ENCODE peak calls at places on chromosomes 12 and 14, in five cellular contexts. V is A549, F is K562, M is H1, P is ovary. W is an unnamed sample. For H3K4me1, the result is how much of the 10 kb centered on the place peaks cover.

GRCh38 chr12:109858764-109859163 is 21.6 kb downstream of the GLTP start:
- DNase-seq in V (no peak), F (no peak), M (no peak), P (no peak), W (no peak)

GRCh38 chr14:56056031-56056430 is 62.2 kb upstream of the PELI2 start:
- DNase-seq in V (no peak), F (no peak), M (no peak), P (no peak), W (no peak)

GRCh38 chr14:99185436-99186068 is 86.4 kb downstream of the BCL11B start:
- DNase-seq in V (no peak), F (no peak), M (no peak), P (no peak), W (peak)

GRCh38 chr12:104433061-104433460 is 23.7 kb upstream of the CHST11 start:
- DNase-seq in V (no peak), F (no peak), M (no peak), P (no peak), W (no peak)

GRCh38 chr12:117640511-117640910 is 279.1 kb upstream of the NOS1 start:
- DNase-seq in V (no peak), F (no peak), M (no peak), P (no peak), W (no peak)

GRCh38 chr14:51648296-51648695 is 3.4 kb upstream of the FRMD6 start:
- DNase-seq in V (no peak), F (no peak), M (no peak), P (no peak), W (no peak)

GRCh38 chr12:19869413-19869812 is 430.1 kb downstream of the AEBP2 start:
- DNase-seq in V (no peak), F (no peak), M (no peak), P (no peak), W (no peak)

GRCh38 chr12:78584695-78585094 is 279.9 kb upstream of the SYT1 start:
- DNase-seq in V (no peak), F (no peak), M (peak), P (no peak), W (no peak)

GRCh38 chr12:26787125-26787495 is 45.9 kb downstream of the ITPR2 start:
- DNase-seq in V (no peak), F (no peak), M (no peak), P (no peak), W (no peak)

GRCh38 chr12:108315486-108316105 is 23.5 kb downstream of the CMKLR1 start:
- DNase-seq in V (no peak), F (no peak), M (no peak), P (no peak), W (no peak)

GRCh38 chr14:22512106-22512814 is 76.8 kb downstream of the DAD1 start:
- DNase-seq in V (no peak), F (no peak), M (no peak), P (no peak), W (no peak)

GRCh38 chr14:95068521-95068920 is 88.8 kb downstream of the DICER1 start:
- DNase-seq in V (no peak), F (no peak), M (no peak), P (no peak), W (peak)
- TF ChIP-seq EP300 in V (no peak), F (no peak), M (no peak), P (no peak), W (no peak)

GRCh38 chr12:49552899-49553298 is 14.1 kb downstream of the KCNH3 start:
- DNase-seq in V (no peak), F (no peak), M (no peak), P (no peak), W (no peak)
- H3K4me1 ChIP-seq in V (under half), F (under half), M (under half), P (under half), W (under half)

GRCh38 chr14:91509878-91510170 is 286 bp downstream of the PPP4R3A start:
- DNase-seq in V (no peak), F (no peak), M (no peak), P (no peak), W (no peak)

GRCh38 chr14:91511014-91511466 is 930 bp upstream of the PPP4R3A start:
- DNase-seq in V (peak), F (no peak), M (no peak), P (no peak), W (no peak)

GRCh38 chr14:91508105-91508504 is 2.0 kb downstream of the PPP4R3A start:
- DNase-seq in V (no peak), F (no peak), M (no peak), P (no peak), W (no peak)

GRCh38 chr14:91509083-91509877 is 830 bp downstream of the PPP4R3A start:
- DNase-seq in V (peak), F (peak), M (no peak), P (peak), W (no peak)

GRCh38 chr14:91510171-91511013 is at the start of gene PPP4R3A:
- DNase-seq in V (peak), F (peak), M (peak), P (peak), W (peak)
- TF ChIP-seq EP300 in V (no peak), F (peak), M (no peak), P (peak), W (peak)

GRCh38 chr14:74843653-74844052 is 32.3 kb downstream of the PROX2 start:
- DNase-seq in V (no peak), F (no peak), M (no peak), P (no peak), W (no peak)
- H3K4me1 ChIP-seq in V (under half), F (under half), M (under half), P (under half), W (under half)

GRCh38 chr12:50659690-50660424 is 104.0 kb upstream of the ATF1 start:
- DNase-seq in V (no peak), F (no peak), M (no peak), P (no peak), W (no peak)

GRCh38 chr12:50659260-50659659 is 104.6 kb upstream of the ATF1 start:
- DNase-seq in V (no peak), F (no peak), M (no peak), P (no peak), W (no peak)

GRCh38 chr12:50662121-50662480 is 101.8 kb upstream of the ATF1 start:
- DNase-seq in V (no peak), F (no peak), M (no peak), P (no peak), W (no peak)

GRCh38 chr12:50660425-50660822 is 103.5 kb upstream of the ATF1 start:
- DNase-seq in V (no peak), F (no peak), M (no peak), P (no peak), W (no peak)

DNA sequence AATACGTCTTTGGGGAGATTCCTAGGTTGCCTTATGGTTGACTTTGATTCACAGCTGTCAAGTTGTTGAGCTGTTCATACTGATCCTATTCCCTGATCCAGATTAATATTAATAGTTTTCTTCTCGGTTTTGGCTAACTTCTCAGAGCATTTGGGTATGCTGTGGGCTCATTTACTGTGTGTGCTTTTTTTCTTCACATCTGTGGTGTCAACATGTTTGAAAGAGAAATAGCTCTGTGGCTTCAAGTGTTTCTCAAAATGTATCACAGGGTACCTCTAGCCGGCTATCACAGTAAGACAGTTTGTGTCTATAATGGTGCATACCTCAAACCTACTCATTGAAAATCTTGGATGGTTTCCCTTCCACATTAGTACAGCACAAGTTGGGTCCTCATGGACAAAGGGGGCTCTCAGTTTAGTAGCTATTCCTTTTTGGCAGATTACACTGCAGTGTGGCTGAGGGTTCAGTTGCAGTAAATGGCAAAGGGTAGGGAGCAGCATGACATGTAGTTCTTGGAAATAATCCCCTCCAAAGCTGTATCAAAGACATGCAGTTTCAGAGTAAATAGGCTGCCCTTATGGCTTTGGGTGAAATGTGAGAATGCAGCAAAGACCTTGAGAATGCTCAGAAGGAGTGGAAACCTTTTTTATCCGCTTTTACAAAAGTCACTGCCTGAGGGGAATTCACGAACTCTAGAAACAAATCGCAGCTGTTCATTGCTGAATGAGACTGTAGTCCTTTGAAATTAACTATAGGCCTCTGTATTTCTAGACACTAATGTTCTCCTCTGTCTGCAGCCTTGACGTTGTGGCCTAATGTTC is 102.4 kb upstream of the ATF1 start:
- DNase-seq in V (no peak), F (no peak), M (no peak), P (no peak), W (no peak)
- TF ChIP-seq EP300 in V (no peak), F (no peak), M (no peak), P (no peak), W (no peak)

GRCh38 chr12:99960312-99960711 is 24.4 kb downstream of the ANKS1B start:
- DNase-seq in V (no peak), F (no peak), M (no peak), P (no peak), W (no peak)
- H3K4me1 ChIP-seq in V (under half), F (under half), M (under half), P (under half), W (under half)

DNA sequence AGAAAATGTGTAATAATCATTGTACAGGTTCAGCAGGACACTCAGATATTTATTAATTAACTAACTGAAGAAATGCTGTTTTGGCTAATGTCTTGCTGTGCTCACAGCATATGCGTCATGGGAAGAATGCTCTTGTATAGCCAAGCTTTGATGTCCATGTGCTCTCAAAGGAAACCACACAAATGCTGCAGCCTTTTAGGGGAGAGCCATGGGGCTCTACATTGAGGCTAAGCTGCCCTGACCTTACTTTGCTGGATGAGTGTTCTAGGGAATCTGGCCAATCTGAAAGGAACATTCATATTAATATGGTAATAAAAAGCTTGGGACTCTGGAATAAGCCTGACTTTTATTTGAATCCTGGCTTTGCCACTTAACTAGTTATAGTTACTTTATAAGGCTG is 9.5 kb upstream of the CRADD start:
- DNase-seq in V (no peak), F (no peak), M (no peak), P (no peak), W (no peak)
- TF ChIP-seq EP300 in V (no peak), F (no peak), M (no peak), P (no peak), W (no peak)

GRCh38 chr14:93041830-93042229 is 73.9 kb downstream of the ITPK1 start:
- DNase-seq in V (no peak), F (no peak), M (no peak), P (no peak), W (no peak)

GRCh38 chr14:93041002-93041401 is 74.7 kb downstream of the ITPK1 start:
- DNase-seq in V (no peak), F (no peak), M (no peak), P (no peak), W (no peak)

GRCh38 chr14:93042968-93043940 is 72.5 kb downstream of the ITPK1 start:
- DNase-seq in V (peak), F (no peak), M (no peak), P (no peak), W (peak)

GRCh38 chr14:93039649-93040315 is 75.9 kb downstream of the ITPK1 start:
- DNase-seq in V (no peak), F (no peak), M (no peak), P (no peak), W (no peak)

DNA sequence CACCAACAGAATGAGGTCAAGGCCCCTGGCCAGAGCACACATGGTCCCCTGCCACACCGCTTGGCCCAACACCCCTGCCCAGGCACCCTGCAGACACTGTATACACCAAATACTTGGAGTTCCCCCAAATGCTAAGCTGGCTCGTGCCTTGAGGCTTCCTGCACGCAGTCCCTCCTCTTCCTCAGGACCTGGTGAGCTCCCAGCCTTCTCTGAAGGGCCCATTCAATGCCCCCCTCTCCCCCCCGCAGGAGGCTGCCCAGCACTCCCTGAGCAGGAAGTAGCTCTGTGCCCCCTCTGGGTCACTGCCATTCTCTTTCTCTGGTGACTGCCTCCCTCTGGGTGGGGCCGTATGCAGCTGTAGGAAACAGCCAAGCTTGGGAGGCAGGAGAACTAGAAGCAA is 75.3 kb downstream of the ITPK1 start:
- DNase-seq in V (no peak), F (no peak), M (no peak), P (no peak), W (no peak)
- H3K4me1 ChIP-seq in V (half or more), F (under half), M (half or more), P (under half), W (half or more)

GRCh38 chr12:76029982-76030377 is 1.6 kb downstream of the PHLDA1 start:
- DNase-seq in V (no peak), F (no peak), M (no peak), P (no peak), W (no peak)
- TF ChIP-seq EP300 in V (no peak), F (no peak), M (no peak), P (no peak), W (no peak)